ENCODE peak calls at places on chromosomes 16 and 17, in seven cellular contexts. G, F, E, L, R, I and H are unnamed samples. For H3K36me3, the result is how much of the 10 kb centered on the place peaks cover.

GRCh38 chr16:85479972-85480726 is 133.0 kb upstream of the GSE1 start:
- DNase-seq in G (peak), F (no peak), E (no peak), L (peak), R (no peak), I (no peak), H (peak)

GRCh38 chr16:76837872-76838271 is 353.1 kb upstream of the MON1B start:
- DNase-seq in G (no peak), F (no peak), E (no peak), L (no peak), R (no peak), I (no peak), H (no peak)

GRCh38 chr17:57622886-57623433 is 122.1 kb downstream of the CCDC182 start:
- DNase-seq in G (peak), F (no peak), E (no peak), L (peak), R (peak), I (no peak), H (no peak)

GRCh38 chr16:67399218-67399733 is 6.0 kb upstream of the TPPP3 start:
- DNase-seq in G (peak), F (no peak), E (no peak), L (no peak), R (no peak), I (no peak), H (no peak)

GRCh38 chr16:1131378-1131994 is 21.4 kb upstream of the CACNA1H start:
- DNase-seq in G (no peak), F (no peak), E (no peak), L (no peak), R (no peak), I (no peak), H (no peak)

GRCh38 chr16:89022051-89022836 is 45.2 kb upstream of the CBFA2T3 start:
- DNase-seq in G (no peak), F (no peak), E (no peak), L (no peak), R (no peak), I (no peak), H (no peak)

GRCh38 chr17:7888184-7888920 is at the start of gene CHD3:
- DNase-seq in G (no peak), F (no peak), E (no peak), L (peak), R (no peak), I (no peak), H (peak)

GRCh38 chr16:57628008-57628781 is at the start of gene ADGRG1:
- DNase-seq in G (no peak), F (peak), E (peak), L (peak), R (peak), I (peak), H (no peak)

GRCh38 chr17:65931246-65932149 is 260.4 kb downstream of the CEP112 start:
- DNase-seq in G (peak), F (peak), E (no peak), L (no peak), R (no peak), I (no peak), H (no peak)

GRCh38 chr17:34601431-34601830 is 22.0 kb downstream of the TMEM132E start:
- DNase-seq in G (no peak), F (no peak), E (no peak), L (no peak), R (no peak), I (no peak), H (no peak)

GRCh38 chr17:74959826-74960738 is 12.5 kb downstream of the HID1 start:
- DNase-seq in G (no peak), F (no peak), E (no peak), L (no peak), R (no peak), I (no peak), H (no peak)

GRCh38 chr16:1159973-1160772 is 7.3 kb downstream of the CACNA1H start:
- DNase-seq in G (no peak), F (peak), E (peak), L (peak), R (peak), I (no peak), H (peak)

GRCh38 chr16:70740919-70741778 is 55.3 kb upstream of the MTSS2 start:
- DNase-seq in G (no peak), F (no peak), E (no peak), L (no peak), R (no peak), I (no peak), H (no peak)

GRCh38 chr17:42408076-42408475 is 15.0 kb downstream of the CAVIN1 start:
- DNase-seq in G (no peak), F (peak), E (no peak), L (peak), R (no peak), I (no peak), H (no peak)

GRCh38 chr17:32725697-32726096 is 151.2 kb downstream of the MYO1D start:
- DNase-seq in G (no peak), F (no peak), E (no peak), L (no peak), R (no peak), I (no peak), H (no peak)

GRCh38 chr16:2529061-2529931 is 1.9 kb downstream of the CEMP1 start:
- DNase-seq in G (no peak), F (no peak), E (no peak), L (no peak), R (no peak), I (no peak), H (no peak)

GRCh38 chr16:14087590-14088154 is 16.6 kb downstream of the MRTFB start:
- DNase-seq in G (no peak), F (no peak), E (no peak), L (no peak), R (no peak), I (no peak), H (no peak)

GRCh38 chr17:17416400-17417360 is 60.1 kb upstream of the MED9 start:
- DNase-seq in G (no peak), F (no peak), E (peak), L (no peak), R (peak), I (no peak), H (no peak)

GRCh38 chr17:50899005-50899460 is 32.9 kb upstream of the TOB1 start:
- DNase-seq in G (no peak), F (no peak), E (no peak), L (no peak), R (no peak), I (no peak), H (no peak)

GRCh38 chr16:11079657-11080187 is 135.4 kb downstream of the CLEC16A start:
- DNase-seq in G (no peak), F (no peak), E (no peak), L (no peak), R (no peak), I (no peak), H (no peak)

GRCh38 chr16:56424791-56425438 is 430 bp downstream of the AMFR start:
- DNase-seq in G (no peak), F (peak), E (peak), L (peak), R (peak), I (no peak), H (peak)

GRCh38 chr17:70320642-70321345 is 151.5 kb downstream of the KCNJ2 start:
- DNase-seq in G (no peak), F (no peak), E (no peak), L (no peak), R (no peak), I (no peak), H (peak)

GRCh38 chr17:63082952-63083351 is 116.9 kb downstream of the TANC2 start:
- DNase-seq in G (no peak), F (no peak), E (no peak), L (peak), R (no peak), I (no peak), H (no peak)

GRCh38 chr17:67942810-67943209 is 53.5 kb downstream of the C17orf58 start:
- DNase-seq in G (peak), F (no peak), E (no peak), L (peak), R (no peak), I (no peak), H (no peak)

GRCh38 chr17:45316271-45317112 is at the start of gene MAP3K14:
- DNase-seq in G (peak), F (peak), E (peak), L (peak), R (peak), I (no peak), H (peak)

GRCh38 chr17:17613708-17614114 is 22.2 kb upstream of the PEMT start:
- DNase-seq in G (peak), F (peak), E (peak), L (peak), R (peak), I (peak), H (peak)

GRCh38 chr17:2172447-2172938 is 117.6 kb downstream of the HIC1 start:
- DNase-seq in G (no peak), F (no peak), E (no peak), L (peak), R (peak), I (no peak), H (no peak)

GRCh38 chr17:37607637-37608368 is 1.4 kb downstream of the SYNRG start:
- DNase-seq in G (peak), F (no peak), E (no peak), L (no peak), R (no peak), I (no peak), H (peak)

GRCh38 chr17:51238253-51238887 is 21.5 kb downstream of the MBTD1 start:
- DNase-seq in G (peak), F (no peak), E (no peak), L (no peak), R (no peak), I (no peak), H (no peak)

GRCh38 chr17:41773190-41773588 is 13.3 kb downstream of the JUP start:
- DNase-seq in G (no peak), F (peak), E (peak), L (peak), R (peak), I (peak), H (peak)

GRCh38 chr17:4178651-4179050 is 35.7 kb downstream of the CYB5D2 start:
- DNase-seq in G (no peak), F (no peak), E (no peak), L (no peak), R (no peak), I (no peak), H (no peak)

GRCh38 chr17:4177732-4178131 is 34.7 kb downstream of the CYB5D2 start:
- DNase-seq in G (no peak), F (no peak), E (no peak), L (no peak), R (no peak), I (no peak), H (no peak)

GRCh38 chr17:4175921-4176802 is 33.2 kb downstream of the CYB5D2 start:
- DNase-seq in G (no peak), F (no peak), E (no peak), L (peak), R (no peak), I (no peak), H (no peak)

GRCh38 chr17:4179071-4179470 is 36.1 kb downstream of the CYB5D2 start:
- DNase-seq in G (no peak), F (no peak), E (no peak), L (no peak), R (no peak), I (no peak), H (no peak)

DNA sequence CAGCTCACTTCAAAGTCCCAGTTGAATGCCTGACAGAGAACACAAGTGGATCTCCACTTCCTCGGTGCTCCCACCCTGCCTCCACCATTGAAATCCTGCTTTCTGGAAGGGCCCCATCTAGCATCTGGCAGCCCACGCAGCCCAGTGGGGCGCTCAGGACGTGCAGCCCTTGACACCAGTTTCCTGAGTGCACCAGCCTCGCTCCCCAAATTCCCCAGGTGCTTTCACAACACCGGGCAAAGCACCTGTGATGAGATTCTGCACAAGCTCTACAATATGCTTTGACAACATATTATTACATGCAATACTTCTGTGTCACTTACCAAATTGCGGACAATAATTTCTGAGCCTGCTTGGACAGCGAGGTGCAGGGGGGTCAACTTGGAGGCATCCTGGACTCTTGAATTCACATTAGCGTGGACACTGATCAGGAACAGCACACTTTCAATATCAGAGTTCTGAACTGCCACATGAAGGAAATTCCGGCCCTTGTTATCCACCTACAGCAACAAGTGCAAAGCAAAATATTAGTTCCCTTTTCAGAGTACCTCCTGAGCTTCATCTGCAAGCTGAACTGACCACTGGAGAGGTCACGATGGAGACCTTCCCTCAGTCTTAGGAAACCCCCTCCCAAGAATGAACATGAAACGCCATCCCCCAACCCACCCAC is 33.9 kb downstream of the CYB5D2 start:
- DNase-seq in G (no peak), F (no peak), E (no peak), L (no peak), R (no peak), I (no peak), H (no peak)
- H3K36me3 ChIP-seq in G (half or more), F (half or more), E (under half), L (under half), R (half or more), I (under half), H (half or more)

GRCh38 chr16:69323428-69323827 is 7.0 kb downstream of the PDF start:
- DNase-seq in G (no peak), F (no peak), E (no peak), L (no peak), R (no peak), I (no peak), H (no peak)
- H3K36me3 ChIP-seq in G (half or more), F (half or more), E (under half), L (under half), R (half or more), I (half or more), H (under half)

DNA sequence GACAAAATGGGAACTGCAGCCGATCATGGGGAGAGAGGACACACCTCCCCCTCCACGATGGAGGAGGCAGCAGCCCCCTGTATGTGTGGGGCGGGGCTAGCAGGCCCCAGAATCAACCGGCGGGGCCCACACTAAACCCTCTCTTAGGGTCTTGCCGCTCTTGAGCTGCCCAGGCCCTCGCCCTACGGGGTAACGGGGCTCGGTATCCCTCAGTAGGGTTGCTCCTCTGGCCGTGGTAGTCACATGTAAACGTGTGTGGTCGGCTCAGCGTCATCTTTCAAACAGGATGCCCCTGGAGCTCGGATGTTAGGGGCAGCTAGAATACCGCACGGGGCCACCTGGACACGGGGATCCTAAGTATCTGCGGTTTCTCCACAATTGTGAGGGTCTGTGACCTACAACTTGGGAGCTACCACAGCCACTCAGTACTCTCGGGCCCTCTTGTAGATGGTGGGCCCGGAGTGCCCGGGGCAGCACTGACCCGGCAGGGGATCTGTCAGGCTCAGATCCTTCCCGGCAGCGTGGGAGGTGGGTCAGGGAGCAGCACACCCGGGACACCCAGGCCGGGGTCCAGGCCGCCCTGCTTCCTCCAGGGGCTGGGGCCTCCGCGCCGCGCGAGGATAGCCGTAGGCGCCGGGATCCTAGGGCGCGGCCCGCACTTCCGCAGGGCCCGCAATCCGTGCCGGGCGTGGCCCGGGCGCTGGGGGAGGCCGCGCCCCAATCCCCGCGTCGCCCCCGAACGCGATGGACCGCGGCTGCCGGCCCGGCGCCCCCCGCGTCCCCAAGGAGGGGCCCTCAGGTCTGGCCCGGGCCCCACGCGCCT is 771 bp downstream of the ARHGDIA start:
- DNase-seq in G (peak), F (peak), E (no peak), L (peak), R (peak), I (no peak), H (peak)
- H3K36me3 ChIP-seq in G (half or more), F (under half), E (under half), L (under half), R (under half), I (under half), H (under half)

GRCh38 chr17:78172284-78173024 is 4.1 kb downstream of the SYNGR2 start:
- DNase-seq in G (peak), F (peak), E (peak), L (no peak), R (peak), I (no peak), H (peak)
- H3K36me3 ChIP-seq in G (under half), F (under half), E (under half), L (under half), R (under half), I (under half), H (under half)

GRCh38 chr17:5354886-5355415 is 64.5 kb downstream of the NUP88 start:
- DNase-seq in G (no peak), F (no peak), E (no peak), L (no peak), R (no peak), I (no peak), H (no peak)
- H3K36me3 ChIP-seq in G (half or more), F (half or more), E (under half), L (under half), R (under half), I (under half), H (under half)

DNA sequence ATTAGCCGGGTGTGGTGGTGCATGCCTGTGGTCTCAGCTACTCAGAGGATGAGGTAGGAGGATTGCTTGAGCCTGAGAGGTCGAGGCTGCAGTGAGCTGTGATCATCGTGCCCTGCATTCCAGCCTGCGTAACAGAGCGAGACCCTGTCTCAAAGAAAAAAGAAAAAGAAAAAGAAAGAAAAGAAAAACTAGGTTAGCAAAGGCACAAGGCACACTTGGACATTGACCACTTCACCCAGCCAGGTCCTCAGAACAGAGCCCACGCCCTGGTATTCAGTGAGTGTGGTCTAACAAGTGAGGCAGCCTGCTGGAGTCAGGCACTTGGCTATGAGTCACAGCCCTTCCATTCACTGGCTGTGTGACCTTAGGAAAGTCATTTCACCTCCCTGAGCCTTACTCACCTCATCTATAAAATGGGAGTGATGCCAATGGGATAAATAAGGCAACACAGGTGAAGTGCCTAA is 10.4 kb downstream of the MILR1 start:
- DNase-seq in G (no peak), F (no peak), E (no peak), L (no peak), R (no peak), I (peak), H (peak)
- H3K36me3 ChIP-seq in G (half or more), F (under half), E (under half), L (under half), R (under half), I (under half), H (under half)